ENCODE peak calls at places on chromosomes 13 and 19, in six cellular contexts. F is GM23248, D is Karpas-422, E is SK-N-SH, I is GM23338, P is mammary epithelial cell. X is an unnamed sample.

GRCh38 chr19:49997709-49998108 is 27.5 kb downstream of the VRK3 start:
- DNase-seq in F (peak; percentile 43), P (peak; percentile 16), I (peak; percentile 85), D (peak; percentile 84), E (peak; percentile 78), X (peak; percentile 71)

GRCh38 chr13:21322304-21322965 is 136.7 kb downstream of the ZDHHC20 start:
- DNase-seq in E (no peak), P (no peak), I (no peak), D (no peak), F (no peak), X (no peak)

GRCh38 chr19:49436381-49437017 is 4.8 kb downstream of the SLC17A7 start:
- DNase-seq in I (peak; percentile 99), E (peak; percentile 84), F (peak; percentile 54), P (no peak), D (peak; percentile 99), X (peak; percentile 69)

GRCh38 chr13:28449826-28450773 is 44.8 kb downstream of the FLT1 start:
- DNase-seq in F (peak; percentile 30), E (no peak), P (no peak), D (no peak), I (no peak), X (no peak)

GRCh38 chr13:52808842-52809219 is 39.6 kb downstream of the PCDH8 start:
- DNase-seq in F (no peak), I (no peak), E (no peak), P (no peak), D (no peak), X (no peak)

GRCh38 chr13:113415032-113415431 is 38.3 kb downstream of the ADPRHL1 start:
- DNase-seq in F (no peak), P (no peak), E (no peak), D (no peak), I (no peak), X (no peak)

GRCh38 chr19:17721821-17722220 is 2.5 kb downstream of the MAP1S start:
- DNase-seq in P (peak; percentile 53), D (no peak), E (no peak), I (no peak), F (peak; percentile 95), X (peak; percentile 97)

GRCh38 chr13:25682221-25682620 is 310.4 kb downstream of the ATP8A2 start:
- DNase-seq in F (no peak), P (no peak), I (no peak), D (no peak), E (no peak), X (no peak)

GRCh38 chr13:79837741-79838450 is 356.9 kb downstream of the NDFIP2 start:
- DNase-seq in F (peak; percentile 40), I (no peak), D (no peak), P (peak; percentile 51), E (no peak), X (peak; percentile 63)

GRCh38 chr19:49434907-49435577 is 6.3 kb downstream of the SLC17A7 start:
- DNase-seq in E (peak; percentile 67), I (no peak), F (no peak), P (no peak), D (peak; percentile 80), X (peak; percentile 85)

GRCh38 chr19:19458110-19458816 is 52.8 kb downstream of the GATAD2A start:
- DNase-seq in P (no peak), E (no peak), I (no peak), D (no peak), F (no peak), X (no peak)

GRCh38 chr13:99378985-99379734 is 72.0 kb upstream of the GPR183 start:
- DNase-seq in E (no peak), D (no peak), F (no peak), I (peak; percentile 51), P (no peak), X (no peak)

GRCh38 chr13:113493315-113493951 is 2.9 kb upstream of the DCUN1D2 start:
- DNase-seq in E (no peak), P (peak; percentile 88), D (peak; percentile 70), F (peak; percentile 96), I (no peak), X (peak; percentile 96)

GRCh38 chr13:97539651-97540230 is 105.8 kb downstream of the RAP2A start:
- DNase-seq in E (no peak), D (no peak), F (peak; percentile 43), P (peak; percentile 19), I (no peak), X (no peak)

GRCh38 chr13:20824762-20825161 is 51.0 kb upstream of the EEF1AKMT1 start:
- DNase-seq in D (no peak), P (no peak), F (peak; percentile 78), E (no peak), I (peak; percentile 7), X (no peak)

GRCh38 chr19:19403373-19403901 is 2.0 kb upstream of the GATAD2A start:
- DNase-seq in E (no peak), P (peak; percentile 56), I (no peak), F (peak; percentile 89), D (no peak), X (peak; percentile 84)

GRCh38 chr19:6070179-6071102 is 39.9 kb downstream of the RFX2 start:
- DNase-seq in P (no peak), F (no peak), D (no peak), E (no peak), I (no peak), X (no peak)
- H3K4me2 ChIP-seq in P (no peak overlapping the region), F (peak overlapping the region; percentile 45), D (no peak overlapping the region), E (peak overlapping the region; percentile 54), I (no peak overlapping the region), X (peak overlapping the region; percentile 44)

GRCh38 chr19:46611791-46612190 is 10.7 kb downstream of the CALM3 start:
- DNase-seq in I (no peak), F (no peak), E (peak; percentile 4), D (no peak), P (no peak), X (peak; percentile 86)
- H3K4me1 ChIP-seq in I (no peaks in the 10 kb centered on the region), F (peaks cover 12% of the 10 kb centered on the region), E (peaks cover 16% of the 10 kb centered on the region), D (peaks cover 13% of the 10 kb centered on the region), P (peaks cover 3% of the 10 kb centered on the region), X (peaks cover 22% of the 10 kb centered on the region)

DNA sequence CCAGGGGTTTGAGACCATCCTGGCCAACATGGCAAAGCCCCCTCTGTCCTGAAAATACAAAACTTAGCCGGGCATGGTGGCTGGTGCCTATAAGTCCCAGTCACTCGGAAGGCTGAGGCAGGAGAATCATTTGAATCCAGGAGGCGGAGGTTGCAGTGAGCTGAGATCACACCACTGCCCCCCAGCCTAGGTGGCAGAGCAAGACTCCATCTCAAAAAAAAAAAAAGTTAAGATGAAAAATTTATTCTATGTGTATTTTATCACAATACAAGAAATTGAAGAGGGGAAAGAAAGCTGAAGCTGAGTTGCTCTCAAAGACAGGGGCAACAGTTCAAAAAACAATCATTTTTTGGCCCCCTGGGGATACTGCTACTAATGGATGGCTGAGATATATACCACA is 31.1 kb downstream of the INSR start:
- DNase-seq in D (no peak), F (no peak), E (no peak), I (no peak), P (no peak), X (no peak)
- H3K79me2 ChIP-seq in D (no peaks in the 10 kb centered on the region), F (peaks cover 8% of the 10 kb centered on the region), E (no peaks in the 10 kb centered on the region), I (peaks cover 57% of the 10 kb centered on the region), P (no peaks in the 10 kb centered on the region), X (no peaks in the 10 kb centered on the region)

GRCh38 chr19:391726-392374 is 17.1 kb downstream of the C2CD4C start:
- DNase-seq in I (no peak), E (no peak), D (no peak), P (no peak), F (no peak), X (peak; percentile 31)

GRCh38 chr19:391199-391557 is 17.8 kb downstream of the C2CD4C start:
- DNase-seq in D (no peak), I (no peak), P (no peak), E (no peak), F (no peak), X (peak; percentile 9)

GRCh38 chr19:389935-390289 is 19.0 kb downstream of the C2CD4C start:
- DNase-seq in E (no peak), P (no peak), I (no peak), D (no peak), F (no peak), X (no peak)

GRCh38 chr19:390386-391198 is 18.4 kb downstream of the C2CD4C start:
- DNase-seq in E (peak; percentile 39), F (no peak), I (no peak), D (no peak), P (no peak), X (peak; percentile 46)

DNA sequence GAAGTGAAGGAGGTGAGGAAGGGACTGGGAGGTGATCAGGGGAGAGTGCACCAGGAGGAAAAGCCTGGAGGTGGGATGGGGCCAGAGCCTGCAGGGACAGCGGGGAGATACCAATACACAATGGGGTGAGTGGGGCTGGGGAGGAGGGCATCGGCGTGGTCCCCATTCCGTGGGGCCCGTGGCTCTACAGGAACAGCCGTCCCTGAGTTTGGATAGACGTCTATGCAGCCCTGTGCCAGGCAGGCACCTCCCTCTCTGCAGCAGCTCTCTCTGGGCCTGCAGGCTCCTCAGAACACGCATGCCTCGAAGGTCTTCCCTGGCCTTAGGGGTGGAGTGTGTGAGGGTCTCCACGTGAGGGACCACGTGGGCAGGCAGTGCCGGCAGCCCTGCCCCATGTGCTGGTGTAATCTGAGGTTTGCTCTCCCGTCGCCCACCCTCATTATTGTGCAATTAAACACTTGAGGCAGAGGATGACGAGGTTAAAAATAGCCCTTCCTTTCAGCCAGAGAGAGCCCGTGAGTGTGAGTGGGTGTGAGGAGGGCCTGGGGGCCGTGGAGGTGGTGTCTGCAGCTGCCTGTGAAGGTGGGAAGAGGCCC is 16.5 kb downstream of the C2CD4C start:
- DNase-seq in D (no peak), I (no peak), E (no peak), P (no peak), F (no peak), X (peak; percentile 51)
- H3K4me2 ChIP-seq in D (no peak overlapping the region), I (no peak overlapping the region), E (no peak overlapping the region), P (no peak overlapping the region), F (no peak overlapping the region), X (no peak overlapping the region)

GRCh38 chr13:111179908-111180756 is 65.0 kb downstream of the ARHGEF7 start:
- DNase-seq in F (no peak), E (no peak), D (no peak), I (no peak), P (no peak), X (no peak)
- H3K4me1 ChIP-seq in F (no peaks in the 10 kb centered on the region), E (peaks cover 27% of the 10 kb centered on the region), D (peaks cover 54% of the 10 kb centered on the region), I (peaks cover 12% of the 10 kb centered on the region), P (peaks cover 12% of the 10 kb centered on the region), X (peaks cover 35% of the 10 kb centered on the region)

DNA sequence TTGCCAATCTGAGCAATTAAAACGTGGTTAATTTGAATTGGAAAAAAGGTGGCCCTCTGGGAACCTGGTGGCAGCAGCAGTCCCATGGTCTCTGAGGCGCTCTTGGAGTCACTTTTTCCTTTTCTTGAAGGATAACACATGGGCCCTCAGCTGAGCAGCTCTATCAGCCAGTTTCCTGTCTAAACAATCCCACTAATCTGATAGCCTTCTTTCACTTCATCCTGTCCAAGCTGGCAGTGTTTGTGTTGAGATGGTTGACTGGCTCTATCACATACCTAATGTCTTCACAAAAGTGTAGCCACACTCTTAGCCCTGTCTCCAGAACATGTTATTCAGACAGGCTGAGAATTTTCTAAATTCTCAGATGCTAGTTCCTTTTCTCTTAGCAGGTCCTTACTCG is 10.7 kb downstream of the MZT1 start:
- DNase-seq in I (no peak), F (no peak), D (no peak), P (no peak), E (no peak), X (no peak)
- H3K79me2 ChIP-seq in I (peaks cover 55% of the 10 kb centered on the region), F (peaks cover 90% of the 10 kb centered on the region), D (peaks cover 99% of the 10 kb centered on the region), P (peaks cover 90% of the 10 kb centered on the region), E (peaks cover 99% of the 10 kb centered on the region), X (peaks cover 86% of the 10 kb centered on the region)

X was measured in osteoblast.